ENCODE peak calls at places on chromosomes 6 and 20, in four cellular contexts. One of them, this sample, is unnamed.

GRCh38 chr6:17297261-17298080 is 16.3 kb downstream of the RBM24 start:
- DNase-seq in IMR-90: peak; percentile 31
- DNase-seq in mesenchymal stem cell: peak; percentile 77
- DNase-seq in mesendoderm: no peak
- DNase-seq in this sample: no peak

GRCh38 chr6:111715321-111715720 is 109.6 kb upstream of the TRAF3IP2 start:
- DNase-seq in IMR-90: no peak
- DNase-seq in mesenchymal stem cell: no peak
- DNase-seq in mesendoderm: no peak
- DNase-seq in this sample: no peak

GRCh38 chr6:127539292-127539691 is 20.2 kb upstream of the MTCL3 start:
- DNase-seq in IMR-90: peak; percentile 47
- DNase-seq in mesenchymal stem cell: peak; percentile 16
- DNase-seq in mesendoderm: no peak
- DNase-seq in this sample: no peak

GRCh38 chr20:50123418-50123817 is 10.5 kb upstream of the UBE2V1 start:
- DNase-seq in IMR-90: no peak
- DNase-seq in mesenchymal stem cell: no peak
- DNase-seq in mesendoderm: no peak
- DNase-seq in this sample: no peak

GRCh38 chr6:38169826-38170526 is 350.4 kb downstream of the ZFAND3 start:
- DNase-seq in IMR-90: no peak
- DNase-seq in mesenchymal stem cell: no peak
- DNase-seq in mesendoderm: peak; percentile 55
- DNase-seq in this sample: no peak

GRCh38 chr6:56899311-56899710 is 55.6 kb upstream of the BEND6 start:
- DNase-seq in IMR-90: peak; percentile 72
- DNase-seq in mesenchymal stem cell: no peak
- DNase-seq in mesendoderm: no peak
- DNase-seq in this sample: no peak

GRCh38 chr6:73901311-73901710 is 205.3 kb downstream of the CD109 start:
- DNase-seq in IMR-90: no peak
- DNase-seq in mesenchymal stem cell: no peak
- DNase-seq in mesendoderm: no peak
- DNase-seq in this sample: no peak

GRCh38 chr6:56370127-56370540 is 122.8 kb upstream of the COL21A1 start:
- DNase-seq in IMR-90: no peak
- DNase-seq in mesenchymal stem cell: peak; percentile 54
- DNase-seq in mesendoderm: peak; percentile 78
- DNase-seq in this sample: peak; percentile 17

GRCh38 chr20:33442136-33443005 is 1.2 kb downstream of the SNTA1 start:
- DNase-seq in IMR-90: no peak
- DNase-seq in mesenchymal stem cell: no peak
- DNase-seq in mesendoderm: no peak
- DNase-seq in this sample: no peak

GRCh38 chr6:167710521-167710920 is 116.2 kb upstream of the AFDN start:
- DNase-seq in IMR-90: no peak
- DNase-seq in mesenchymal stem cell: no peak
- DNase-seq in mesendoderm: no peak
- DNase-seq in this sample: no peak

GRCh38 chr6:119497988-119498727 is 148.6 kb upstream of the MAN1A1 start:
- DNase-seq in IMR-90: no peak
- DNase-seq in mesenchymal stem cell: no peak
- DNase-seq in mesendoderm: no peak
- DNase-seq in this sample: no peak

GRCh38 chr20:58307270-58307669 is 2.2 kb upstream of the RAB22A start:
- DNase-seq in IMR-90: no peak
- DNase-seq in mesenchymal stem cell: no peak
- DNase-seq in mesendoderm: no peak
- DNase-seq in this sample: no peak

GRCh38 chr20:58308290-58308679 is 1.2 kb upstream of the RAB22A start:
- DNase-seq in IMR-90: no peak
- DNase-seq in mesenchymal stem cell: no peak
- DNase-seq in mesendoderm: no peak
- DNase-seq in this sample: no peak

GRCh38 chr20:58308680-58309527 is 611 bp upstream of the RAB22A start:
- DNase-seq in IMR-90: peak; percentile 46
- DNase-seq in mesenchymal stem cell: peak; percentile 51
- DNase-seq in mesendoderm: peak; percentile 48
- DNase-seq in this sample: peak; percentile 69

GRCh38 chr20:58310291-58310782 is 822 bp downstream of the RAB22A start:
- DNase-seq in IMR-90: peak; percentile 14
- DNase-seq in mesenchymal stem cell: peak; percentile 23
- DNase-seq in mesendoderm: no peak
- DNase-seq in this sample: no peak

DNA sequence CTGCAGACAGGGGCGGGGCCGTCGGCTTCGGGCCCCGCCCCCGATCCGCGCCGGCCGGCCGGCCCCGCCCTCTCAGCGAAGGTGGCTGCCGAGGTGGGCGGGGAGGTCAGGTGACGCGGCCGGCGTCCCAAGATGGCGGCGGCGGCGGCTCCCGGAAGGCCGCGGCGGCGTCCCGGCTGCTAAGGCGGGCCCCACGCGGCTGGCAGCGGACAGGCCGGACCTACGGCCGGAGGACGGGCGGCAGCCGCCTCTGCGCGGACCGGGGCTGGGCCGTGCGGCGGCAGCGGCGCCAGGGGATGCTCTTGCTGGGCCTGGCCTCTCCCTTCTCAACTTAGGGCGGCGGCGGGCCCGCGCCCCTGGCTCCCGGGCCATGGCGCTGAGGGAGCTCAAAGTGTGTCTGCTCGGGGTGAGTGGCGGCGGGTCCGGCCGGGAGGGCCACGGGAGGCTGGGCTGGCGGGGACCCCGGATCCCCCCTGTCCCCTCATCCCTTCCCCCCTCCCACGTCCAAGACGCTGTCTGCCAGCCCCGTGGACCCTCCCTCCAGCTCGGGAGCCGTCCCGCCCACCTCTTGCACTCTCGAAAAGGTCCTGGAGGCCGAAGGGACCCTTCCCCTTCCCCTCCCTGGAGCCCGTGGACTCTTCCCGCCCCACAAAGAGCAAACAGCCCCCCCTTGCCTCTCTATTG is at the start of gene RAB22A:
- DNase-seq in IMR-90: peak; percentile 77
- DNase-seq in mesenchymal stem cell: peak; percentile 73
- DNase-seq in mesendoderm: peak; percentile 79
- DNase-seq in this sample: peak; percentile 82
- H2AK5ac ChIP-seq in IMR-90: peak within 1 kb of the TSS; percentile 64
- H2AK5ac ChIP-seq in mesenchymal stem cell: peak within 1 kb of the TSS; percentile 60
- H2AK5ac ChIP-seq in mesendoderm: no peak within 1 kb of the TSS
- H2AK5ac ChIP-seq in this sample: no peak within 1 kb of the TSS

GRCh38 chr6:52570291-52570700 is 6.6 kb downstream of the TRAM2 start:
- DNase-seq in IMR-90: no peak
- DNase-seq in mesenchymal stem cell: no peak
- DNase-seq in mesendoderm: no peak
- DNase-seq in this sample: no peak
- H2AK5ac ChIP-seq in IMR-90: peak overlapping the region; percentile 52
- H2AK5ac ChIP-seq in mesenchymal stem cell: peak overlapping the region; percentile 3
- H2AK5ac ChIP-seq in mesendoderm: no peak overlapping the region
- H2AK5ac ChIP-seq in this sample: no peak overlapping the region

GRCh38 chr20:1392693-1393506 is at the start of gene FKBP1A:
- DNase-seq in IMR-90: peak; percentile 90
- DNase-seq in mesenchymal stem cell: peak; percentile 90
- DNase-seq in mesendoderm: peak; percentile 89
- DNase-seq in this sample: peak; percentile 74
- H2AK5ac ChIP-seq in IMR-90: peak within 1 kb of the TSS; percentile 96
- H2AK5ac ChIP-seq in mesenchymal stem cell: peak within 1 kb of the TSS; percentile 25
- H2AK5ac ChIP-seq in mesendoderm: peak within 1 kb of the TSS; percentile 94
- H2AK5ac ChIP-seq in this sample: peak within 1 kb of the TSS; percentile 9

GRCh38 chr20:1905693-1906092 is 10.5 kb downstream of the SIRPA start:
- DNase-seq in IMR-90: no peak
- DNase-seq in mesenchymal stem cell: no peak
- DNase-seq in mesendoderm: no peak
- DNase-seq in this sample: no peak

GRCh38 chr20:1908191-1908590 is 13.0 kb downstream of the SIRPA start:
- DNase-seq in IMR-90: no peak
- DNase-seq in mesenchymal stem cell: no peak
- DNase-seq in mesendoderm: no peak
- DNase-seq in this sample: no peak

GRCh38 chr20:1907586-1907985 is 12.4 kb downstream of the SIRPA start:
- DNase-seq in IMR-90: peak; percentile 44
- DNase-seq in mesenchymal stem cell: no peak
- DNase-seq in mesendoderm: no peak
- DNase-seq in this sample: no peak

GRCh38 chr20:1905009-1905408 is 9.8 kb downstream of the SIRPA start:
- DNase-seq in IMR-90: no peak
- DNase-seq in mesenchymal stem cell: no peak
- DNase-seq in mesendoderm: no peak
- DNase-seq in this sample: no peak

DNA sequence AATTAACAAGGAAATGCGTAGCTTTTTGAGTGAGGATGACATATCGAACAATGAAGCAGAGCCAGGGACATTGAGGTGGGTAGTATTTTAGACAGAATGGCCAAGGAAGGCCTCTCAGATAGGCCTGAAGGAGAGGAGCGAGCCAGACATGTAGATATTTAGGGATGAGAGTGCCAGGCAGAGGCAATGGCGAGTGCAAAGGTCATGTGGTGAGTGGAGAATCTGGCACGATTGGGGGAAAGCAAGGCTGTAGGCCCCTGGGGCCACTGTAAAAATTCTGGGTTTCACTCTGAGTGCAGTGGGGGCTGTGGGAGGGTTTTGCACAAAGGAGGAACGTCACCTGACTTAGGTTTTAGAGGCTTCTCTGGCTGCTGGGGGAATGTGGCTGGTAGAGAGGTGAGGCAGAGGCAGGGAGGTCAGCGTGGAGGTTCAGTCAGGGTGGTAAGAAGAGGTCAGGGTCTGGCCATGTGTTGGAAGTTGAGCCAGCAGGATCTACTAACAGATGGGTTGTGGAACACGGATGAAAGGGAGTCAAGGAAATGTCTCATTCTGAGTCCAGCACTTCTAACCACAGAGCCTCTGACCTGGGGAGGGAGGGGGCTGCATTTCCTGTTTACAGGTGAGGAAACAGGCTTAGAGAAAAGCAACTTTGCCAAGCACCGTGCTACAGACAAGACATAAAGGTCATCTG is 11.3 kb downstream of the SIRPA start:
- DNase-seq in IMR-90: no peak
- DNase-seq in mesenchymal stem cell: no peak
- DNase-seq in mesendoderm: no peak
- DNase-seq in this sample: no peak
- H2AK5ac ChIP-seq in IMR-90: no peak overlapping the region
- H2AK5ac ChIP-seq in mesenchymal stem cell: peak overlapping the region; percentile 24
- H2AK5ac ChIP-seq in mesendoderm: no peak overlapping the region
- H2AK5ac ChIP-seq in this sample: no peak overlapping the region

DNA sequence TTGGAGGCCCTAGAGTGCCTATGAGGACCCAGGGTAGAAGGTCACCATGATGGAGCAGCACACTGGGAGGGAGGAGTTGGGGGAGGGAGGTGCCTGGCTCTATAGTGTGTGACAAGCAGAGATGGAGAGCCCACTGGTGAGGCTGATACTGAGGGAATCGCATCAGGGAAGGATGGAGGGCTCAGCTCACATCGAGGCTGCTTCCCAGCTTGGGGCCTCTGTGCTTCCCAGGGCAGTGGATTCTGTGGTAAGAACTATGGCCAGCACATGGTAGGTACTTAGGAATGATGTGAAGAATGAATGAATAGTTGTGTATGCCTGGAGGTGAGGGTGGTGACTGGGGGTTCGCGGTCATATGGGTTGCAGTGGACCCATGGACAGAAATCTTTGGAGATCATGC is 1.3 kb upstream of the EPB41L1 start:
- DNase-seq in IMR-90: no peak
- DNase-seq in mesenchymal stem cell: no peak
- DNase-seq in mesendoderm: no peak
- DNase-seq in this sample: no peak
- H2AK5ac ChIP-seq in IMR-90: peak overlapping the region; percentile 92
- H2AK5ac ChIP-seq in mesenchymal stem cell: no peak overlapping the region
- H2AK5ac ChIP-seq in mesendoderm: no peak overlapping the region
- H2AK5ac ChIP-seq in this sample: peak overlapping the region; percentile 53

GRCh38 chr6:4994741-4995140 is 9.1 kb downstream of the RPP40 start:
- DNase-seq in IMR-90: no peak
- DNase-seq in mesenchymal stem cell: no peak
- DNase-seq in mesendoderm: no peak
- DNase-seq in this sample: no peak
- H2AK5ac ChIP-seq in IMR-90: no peak overlapping the region
- H2AK5ac ChIP-seq in mesenchymal stem cell: no peak overlapping the region
- H2AK5ac ChIP-seq in mesendoderm: no peak overlapping the region
- H2AK5ac ChIP-seq in this sample: no peak overlapping the region

DNA sequence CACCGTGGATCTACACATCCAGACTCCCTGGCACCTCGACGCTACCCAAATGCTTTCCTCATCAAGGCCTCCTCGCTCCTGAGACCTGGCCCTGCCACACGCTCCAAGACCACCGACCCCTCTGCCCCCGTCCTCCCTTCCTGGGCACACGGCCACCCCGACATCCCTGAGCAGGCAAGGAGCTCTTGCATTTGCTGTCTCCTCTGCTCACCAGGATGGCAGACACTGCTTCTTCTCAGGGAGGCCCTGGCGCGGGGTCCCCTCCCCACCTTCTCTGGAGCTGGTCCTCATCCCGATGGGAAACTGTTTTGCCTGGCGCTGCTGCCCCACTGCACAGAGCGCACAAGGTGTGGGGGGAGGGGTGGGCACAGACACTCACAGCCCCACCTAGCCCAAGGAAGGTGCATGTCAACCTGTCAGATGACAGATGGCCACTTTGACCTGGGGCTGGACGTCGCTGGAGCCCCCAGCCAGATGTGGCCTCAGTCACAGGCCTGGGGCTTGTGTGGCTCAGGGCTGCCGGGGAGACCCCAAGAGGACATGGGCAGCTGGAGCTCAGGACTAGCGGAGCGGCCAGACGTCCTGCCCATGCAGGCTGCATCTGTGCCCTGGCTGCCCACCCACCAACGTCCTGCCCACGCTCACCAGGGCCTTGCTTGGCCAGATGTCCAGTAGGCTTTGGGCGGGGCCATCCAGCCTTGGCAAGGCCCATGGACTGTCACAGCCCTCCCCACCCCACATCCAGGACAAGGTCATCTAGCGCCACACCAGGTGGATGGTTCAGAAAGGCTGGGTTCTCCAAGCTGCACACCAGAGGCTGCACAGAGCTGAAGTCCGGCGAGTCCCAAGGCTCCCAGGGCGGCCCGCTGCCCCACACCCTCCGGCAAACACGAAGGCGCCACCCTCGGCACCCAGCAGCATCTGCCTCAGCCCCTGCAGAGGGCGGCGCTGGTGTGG is 6.2 kb upstream of the KCNQ2 start:
- DNase-seq in IMR-90: no peak
- DNase-seq in mesenchymal stem cell: no peak
- DNase-seq in mesendoderm: no peak
- DNase-seq in this sample: no peak
- H2AK5ac ChIP-seq in IMR-90: no peak overlapping the region
- H2AK5ac ChIP-seq in mesenchymal stem cell: no peak overlapping the region
- H2AK5ac ChIP-seq in mesendoderm: no peak overlapping the region
- H2AK5ac ChIP-seq in this sample: no peak overlapping the region

GRCh38 chr20:37504404-37505096 is 16.5 kb upstream of the NNAT start:
- DNase-seq in IMR-90: peak; percentile 13
- DNase-seq in mesenchymal stem cell: no peak
- DNase-seq in mesendoderm: peak; percentile 85
- DNase-seq in this sample: no peak
- H2AK5ac ChIP-seq in IMR-90: no peak overlapping the region
- H2AK5ac ChIP-seq in mesenchymal stem cell: no peak overlapping the region
- H2AK5ac ChIP-seq in mesendoderm: no peak overlapping the region
- H2AK5ac ChIP-seq in this sample: no peak overlapping the region